ENCODE peak calls at places on chromosome 1, in seven cellular contexts. U is WTC11, F is HCT116, Q is K562, W is H1, K is HepG2, O is GM12878. I is an unnamed sample.

GRCh38 chr1:238384381-238384780 is 493.7 kb upstream of the ZP4 start:
- DNase-seq in U (no peak), F (no peak), Q (no peak), W (no peak), K (no peak), O (no peak), I (no peak)

GRCh38 chr1:220123889-220124288 is 30.0 kb downstream of the IARS2 start:
- DNase-seq in U (peak; percentile 26), F (peak; percentile 7), Q (no peak), W (no peak), K (peak; percentile 20), O (no peak), I (peak; percentile 12)

GRCh38 chr1:58929667-58930325 is 145.9 kb upstream of the JUN start:
- DNase-seq in U (no peak), F (no peak), Q (peak; percentile 57), W (no peak), K (no peak), O (no peak), I (no peak)

GRCh38 chr1:206890125-206890637 is 7.1 kb upstream of the IL24 start:
- DNase-seq in U (no peak), F (no peak), Q (no peak), W (peak; percentile 38), K (no peak), O (no peak), I (no peak)

GRCh38 chr1:66088787-66089186 is 296.1 kb downstream of the PDE4B start:
- DNase-seq in U (no peak), F (no peak), Q (no peak), W (no peak), K (no peak), O (no peak), I (no peak)

GRCh38 chr1:170357750-170358149 is 174.2 kb upstream of the GORAB start:
- DNase-seq in U (no peak), F (no peak), Q (no peak), W (no peak), K (no peak), O (no peak), I (no peak)

GRCh38 chr1:81801032-81801833 is 499 bp downstream of the ADGRL2 start:
- DNase-seq in U (peak; percentile 78), F (no peak), Q (no peak), W (peak; percentile 86), K (peak; percentile 59), O (no peak), I (peak; percentile 73)

GRCh38 chr1:228008391-228009115 is 1.8 kb downstream of the WNT3A start:
- DNase-seq in U (no peak), F (no peak), Q (no peak), W (no peak), K (no peak), O (no peak), I (peak; percentile 6)

GRCh38 chr1:76463838-76464237 is 389.3 kb downstream of the ST6GALNAC3 start:
- DNase-seq in U (no peak), F (no peak), Q (no peak), W (no peak), K (no peak), O (no peak), I (no peak)

GRCh38 chr1:167438171-167439138 is 79.9 kb downstream of the CD247 start:
- DNase-seq in U (no peak), F (no peak), Q (no peak), W (peak; percentile 40), K (no peak), O (no peak), I (no peak)

GRCh38 chr1:206504363-206504713 is 3.0 kb upstream of the RASSF5 start:
- DNase-seq in U (no peak), F (no peak), Q (no peak), W (no peak), K (no peak), O (no peak), I (no peak)

GRCh38 chr1:236575523-236575922 is 28.8 kb downstream of the HEATR1 start:
- DNase-seq in U (no peak), F (no peak), Q (no peak), W (no peak), K (no peak), O (no peak), I (no peak)

GRCh38 chr1:24348196-24348595 is 29.0 kb downstream of the GRHL3 start:
- DNase-seq in U (no peak), F (no peak), Q (no peak), W (no peak), K (no peak), O (no peak), I (no peak)

GRCh38 chr1:206685749-206686485 is 1.2 kb downstream of the MAPKAPK2 start:
- DNase-seq in U (peak; percentile 44), F (peak; percentile 24), Q (peak; percentile 78), W (no peak), K (peak; percentile 54), O (no peak), I (peak; percentile 70)

GRCh38 chr1:78536427-78536826 is 45.7 kb downstream of the PTGFR start:
- DNase-seq in U (no peak), F (no peak), Q (no peak), W (no peak), K (no peak), O (no peak), I (no peak)
- TF ChIP-seq SP1 in U (no peak), F (no peak), Q (no peak), W (no peak), K (no peak), O (no peak), I (no peak)

DNA sequence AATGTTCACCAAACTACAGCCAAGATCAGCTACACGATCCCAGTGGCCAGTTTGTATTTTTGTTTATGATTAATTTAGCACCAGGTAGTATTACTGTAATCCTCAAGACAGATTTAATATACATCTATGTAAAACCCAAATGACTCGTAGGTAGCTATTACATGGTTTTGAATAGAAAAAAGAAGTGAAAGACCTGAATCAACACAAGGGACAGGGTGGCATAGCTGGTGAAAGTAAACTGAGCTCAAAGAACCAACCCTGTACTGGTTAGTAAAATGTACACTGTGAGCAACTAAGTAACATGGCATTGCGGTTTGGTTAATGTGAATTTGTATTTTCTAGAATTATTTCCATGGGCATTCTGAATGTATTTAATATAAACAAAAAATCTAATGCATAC is 8.8 kb downstream of the GPATCH2 start:
- DNase-seq in U (no peak), F (no peak), Q (no peak), W (no peak), K (no peak), O (no peak), I (no peak)
- TF ChIP-seq SP1 in U (no peak), F (no peak), Q (no peak), W (no peak), K (no peak), O (no peak), I (no peak)

GRCh38 chr1:117556976-117557375 is 48.9 kb upstream of the TENT5C start:
- DNase-seq in U (no peak), F (no peak), Q (no peak), W (no peak), K (no peak), O (no peak), I (no peak)
- TF ChIP-seq SP1 in U (no peak), F (no peak), Q (no peak), W (no peak), K (no peak), O (no peak), I (no peak)

DNA sequence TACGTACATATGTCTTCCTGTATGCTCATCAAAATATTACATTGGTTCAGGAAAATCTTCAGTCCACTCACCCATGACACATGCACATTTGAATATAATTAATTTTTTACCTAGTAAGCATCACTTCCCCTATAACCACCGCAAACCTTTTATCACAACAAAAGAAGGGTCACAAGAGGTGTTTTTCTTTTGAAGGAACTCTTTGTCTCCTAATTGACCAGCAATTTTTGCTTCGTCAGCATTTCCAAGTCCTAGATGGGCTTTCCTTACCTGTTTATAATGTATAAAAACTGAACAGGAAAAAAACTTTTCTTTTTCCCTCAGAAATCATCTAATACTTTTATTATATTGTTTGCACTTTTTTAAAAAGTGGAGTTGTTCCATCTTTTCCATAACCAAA is 631.3 kb downstream of the PLA2G4A start:
- DNase-seq in U (no peak), F (no peak), Q (no peak), W (no peak), K (no peak), O (no peak), I (no peak)
- TF ChIP-seq SP1 in U (no peak), F (no peak), Q (no peak), W (no peak), K (no peak), O (no peak), I (no peak)

GRCh38 chr1:3550511-3551289 is 60.6 kb downstream of the MEGF6 start:
- DNase-seq in U (no peak), F (no peak), Q (no peak), W (no peak), K (no peak), O (no peak), I (no peak)
- TF ChIP-seq SP1 in U (no peak), F (no peak), Q (no peak), W (no peak), K (no peak), O (no peak), I (no peak)

DNA sequence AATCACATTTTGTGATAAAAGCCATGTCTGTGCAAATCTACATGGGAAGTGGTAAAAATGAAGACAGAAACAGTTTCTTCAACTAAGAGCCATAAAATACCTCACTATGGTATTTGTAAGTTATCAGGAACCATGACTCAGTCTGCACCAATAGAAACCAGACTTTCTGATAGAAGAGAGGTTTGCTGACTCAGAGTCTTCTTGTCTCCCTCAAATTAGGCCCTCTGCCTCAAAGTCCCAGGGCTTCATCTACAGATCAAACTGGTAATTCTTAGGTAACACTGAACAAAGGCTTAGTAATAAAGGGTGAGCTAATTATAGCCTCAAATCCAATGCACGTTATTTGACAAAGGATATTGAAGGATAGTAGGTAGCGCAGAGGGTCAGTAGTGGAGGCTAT is 30.9 kb upstream of the SSX2IP start:
- DNase-seq in U (no peak), F (no peak), Q (peak; percentile 28), W (no peak), K (peak; percentile 6), O (no peak), I (no peak)
- TF ChIP-seq SP1 in U (no peak), F (no peak), Q (no peak), W (no peak), K (no peak), O (no peak), I (no peak)